ENCODE peak calls at places on chromosome 17, in five cellular contexts. Z, X, Q, A and K are unnamed samples.

GRCh38 chr17:55897301-55897700 is 146.4 kb downstream of the PCTP start:
- DNase-seq in A (no peak), Z (no peak), Q (no peak), X (no peak), K (no peak)

GRCh38 chr17:13181683-13182082 is 163.9 kb upstream of the ELAC2 start:
- DNase-seq in Q (no peak), X (no peak), A (no peak), Z (no peak), K (no peak)

GRCh38 chr17:77467513-77467912 is 326.7 kb downstream of the SEC14L1 start:
- DNase-seq in Z (no peak), A (no peak), Q (no peak), X (no peak), K (no peak)

GRCh38 chr17:70624208-70624607 is 454.9 kb downstream of the KCNJ2 start:
- DNase-seq in Q (no peak), X (no peak), A (no peak), Z (no peak), K (no peak)

GRCh38 chr17:82948081-82948511 is 108.3 kb upstream of the ZNF750 start:
- DNase-seq in Q (no peak), A (no peak), X (no peak), Z (no peak), K (no peak)

GRCh38 chr17:44204453-44204882 is 4.8 kb upstream of the ATXN7L3 start:
- DNase-seq in Q (no peak), A (no peak), Z (peak; percentile 63), X (no peak), K (no peak)

GRCh38 chr17:77596491-77597420 is 361.7 kb upstream of the TNRC6C start:
- DNase-seq in Q (no peak), Z (no peak), A (no peak), X (no peak), K (no peak)

GRCh38 chr17:36931697-36932382 is 5.4 kb upstream of the LHX1 start:
- DNase-seq in Q (no peak), X (no peak), A (peak; percentile 42), Z (no peak), K (no peak)

GRCh38 chr17:9389116-9389515 is 186.5 kb downstream of the STX8 start:
- DNase-seq in X (no peak), A (no peak), Q (no peak), Z (peak; percentile 95), K (peak; percentile 99)

GRCh38 chr17:21034350-21035235 is 8.2 kb downstream of the USP22 start:
- DNase-seq in X (peak; percentile 49), Q (no peak), Z (peak; percentile 46), A (no peak), K (no peak)

GRCh38 chr17:81870155-81870977 is 771 bp downstream of the ARHGDIA start:
- DNase-seq in A (no peak), X (peak; percentile 79), Z (peak; percentile 65), Q (no peak), K (peak; percentile 56)

GRCh38 chr17:58338907-58339774 is 10.5 kb upstream of the TSPOAP1 start:
- DNase-seq in A (no peak), Q (peak; percentile 85), X (peak; percentile 87), Z (peak; percentile 64), K (peak; percentile 53)

GRCh38 chr17:29728490-29728889 is 105.8 kb upstream of the CORO6 start:
- DNase-seq in A (no peak), X (no peak), Z (no peak), Q (no peak), K (no peak)

GRCh38 chr17:37294888-37295287 is 80.9 kb upstream of the C17orf78 start:
- DNase-seq in Q (no peak), Z (no peak), A (no peak), X (no peak), K (no peak)

GRCh38 chr17:78995761-78996451 is 13.7 kb downstream of the CANT1 start:
- DNase-seq in Z (no peak), A (peak; percentile 84), Q (no peak), X (peak; percentile 87), K (peak; percentile 16)

GRCh38 chr17:32747856-32748255 is 129.1 kb downstream of the MYO1D start:
- DNase-seq in X (no peak), Q (no peak), A (no peak), Z (no peak), K (no peak)

GRCh38 chr17:82642022-82642421 is 6.2 kb downstream of the WDR45B start:
- DNase-seq in A (no peak), Q (no peak), Z (no peak), X (no peak), K (no peak)

GRCh38 chr17:44902135-44902760 is 3.0 kb upstream of the EFTUD2 start:
- DNase-seq in Z (no peak), X (peak; percentile 35), Q (no peak), A (no peak), K (no peak)

GRCh38 chr17:29590979-29591736 is 1.7 kb upstream of the GIT1 start:
- DNase-seq in A (no peak), Q (peak; percentile 52), X (peak; percentile 68), Z (peak; percentile 52), K (peak; percentile 76)

GRCh38 chr17:40035162-40035559 is 19.0 kb downstream of the MED24 start:
- DNase-seq in Z (peak; percentile 64), Q (no peak), A (no peak), X (no peak), K (no peak)

GRCh38 chr17:19321481-19322128 is 40.9 kb downstream of the B9D1 start:
- DNase-seq in A (no peak), Q (no peak), X (no peak), Z (no peak), K (no peak)

GRCh38 chr17:62848334-62848733 is 40.2 kb upstream of the MARCHF10 start:
- DNase-seq in A (no peak), X (no peak), Z (no peak), Q (no peak), K (no peak)

GRCh38 chr17:34519286-34519685 is 60.1 kb upstream of the TMEM132E start:
- DNase-seq in Q (no peak), A (no peak), Z (no peak), X (no peak), K (no peak)

GRCh38 chr17:7001562-7001961 is 5.7 kb downstream of the ALOX12 start:
- DNase-seq in X (peak; percentile 65), Q (no peak), Z (peak; percentile 43), A (no peak), K (peak; percentile 24)

GRCh38 chr17:17921192-17922082 is 50.8 kb downstream of the TOM1L2 start:
- DNase-seq in A (no peak), Z (peak; percentile 97), Q (no peak), X (peak; percentile 40), K (peak; percentile 91)

GRCh38 chr17:79087428-79088143 is 13.0 kb downstream of the ENGASE start:
- DNase-seq in A (peak; percentile 68), Q (peak; percentile 9), X (peak; percentile 90), Z (peak; percentile 60), K (peak; percentile 67)

GRCh38 chr17:30117548-30118155 is 1.0 kb downstream of the NSRP1 start:
- DNase-seq in X (no peak), Q (no peak), Z (peak; percentile 41), A (no peak), K (no peak)

GRCh38 chr17:74646231-74646630 is 22.7 kb upstream of the CD300E start:
- DNase-seq in Q (peak; percentile 22), X (no peak), Z (peak; percentile 3), A (no peak), K (peak; percentile 9)

GRCh38 chr17:9234404-9234945 is 213.2 kb downstream of the NTN1 start:
- DNase-seq in Q (no peak), A (no peak), X (no peak), Z (no peak), K (no peak)

GRCh38 chr17:29039764-29040598 is 3.0 kb upstream of the PIPOX start:
- DNase-seq in Z (peak; percentile 78), X (no peak), Q (no peak), A (peak; percentile 28), K (peak; percentile 50)

GRCh38 chr17:50264263-50265113 is 9.8 kb upstream of the TMEM92 start:
- DNase-seq in Q (no peak), X (peak; percentile 34), Z (peak; percentile 47), A (no peak), K (peak; percentile 16)

GRCh38 chr17:48241131-48241591 is 133.6 kb downstream of the SNX11 start:
- DNase-seq in X (no peak), Q (no peak), Z (peak; percentile 83), A (no peak), K (peak; percentile 93)

GRCh38 chr17:83149326-83149725 is 69.9 kb downstream of the METRNL start:
- DNase-seq in Z (no peak), X (no peak), Q (no peak), A (no peak), K (no peak)

GRCh38 chr17:73667184-73667959 is 23.1 kb upstream of the SDK2 start:
- DNase-seq in Z (no peak), Q (no peak), A (no peak), X (no peak), K (peak; percentile 4)

GRCh38 chr17:49201481-49201927 is 8.9 kb downstream of the GNGT2 start:
- DNase-seq in Q (no peak), X (no peak), Z (peak; percentile 69), A (no peak), K (peak; percentile 90)

GRCh38 chr17:2712300-2713043 is 908 bp upstream of the CLUH start:
- DNase-seq in X (no peak), Z (no peak), Q (no peak), A (no peak), K (peak; percentile 27)

GRCh38 chr17:57112994-57113393 is 27.9 kb downstream of the AKAP1 start:
- DNase-seq in A (no peak), Q (no peak), Z (no peak), X (no peak), K (no peak)

GRCh38 chr17:73647331-73647730 is 3.1 kb upstream of the SDK2 start:
- DNase-seq in X (no peak), Q (no peak), A (no peak), Z (no peak), K (no peak)

GRCh38 chr17:51846561-51846960 is 312.0 kb downstream of the CA10 start:
- DNase-seq in Q (no peak), A (no peak), X (no peak), Z (no peak), K (no peak)